ENCODE peak calls at places on chromosomes 4 and X, in nine cellular contexts. X is tibial nerve, R is body of pancreas, G is epithelial cell of esophagus, M is HCT116, T is thoracic aorta, I is PC-9, A is heart right ventricle, B is brain microvascular endothelial cell. K is an unnamed sample.

GRCh38 chrX:68433155-68433980 is at the start of gene OPHN1:
- DNase-seq in M (peak; percentile 55), B (peak; percentile 69), R (peak; percentile 79), X (peak; percentile 64), G (peak; percentile 84), I (peak; percentile 83), A (peak; percentile 78), T (peak; percentile 4), K (peak; percentile 85)

GRCh38 chrX:47772764-47773163 is 63.9 kb upstream of the ZNF81 start:
- DNase-seq in X (no peak), A (no peak), B (no peak), M (no peak), I (no peak), R (no peak), T (no peak), G (no peak), K (no peak)

GRCh38 chr4:169582706-169583105 is 29.7 kb downstream of the NEK1 start:
- DNase-seq in G (peak; percentile 6), X (no peak), I (no peak), T (no peak), A (no peak), R (no peak), M (no peak), B (peak; percentile 36), K (peak; percentile 29)

GRCh38 chr4:173272987-173273386 is 61.2 kb downstream of the HMGB2 start:
- DNase-seq in B (no peak), I (no peak), T (no peak), G (peak; percentile 73), A (no peak), X (no peak), M (no peak), R (no peak), K (no peak)

GRCh38 chr4:25100710-25101109 is 59.5 kb downstream of the SEPSECS start:
- DNase-seq in R (no peak), X (no peak), B (no peak), A (no peak), I (no peak), T (no peak), M (no peak), G (no peak), K (no peak)

GRCh38 chr4:22416403-22416802 is 99.5 kb downstream of the ADGRA3 start:
- DNase-seq in B (peak; percentile 38), G (no peak), M (no peak), I (no peak), X (no peak), T (no peak), A (no peak), R (no peak), K (no peak)

GRCh38 chr4:26150948-26151347 is 169.9 kb upstream of the RBPJ start:
- DNase-seq in B (no peak), M (no peak), X (no peak), R (no peak), I (no peak), T (no peak), G (peak; percentile 42), A (no peak), K (no peak)

GRCh38 chr4:65422109-65422508 is 248.2 kb downstream of the EPHA5 start:
- DNase-seq in A (no peak), B (no peak), R (no peak), G (no peak), M (no peak), T (no peak), I (no peak), X (no peak), K (no peak)

GRCh38 chr4:85745939-85746338 is 271.0 kb downstream of the ARHGAP24 start:
- DNase-seq in M (no peak), A (no peak), T (no peak), G (no peak), X (no peak), B (no peak), R (no peak), I (no peak), K (no peak)

GRCh38 chr4:167622481-167623240 is 388.4 kb upstream of the SPOCK3 start:
- DNase-seq in X (no peak), R (peak; percentile 73), B (peak; percentile 46), G (peak; percentile 64), M (peak; percentile 46), A (peak; percentile 27), T (no peak), I (no peak), K (peak; percentile 62)

GRCh38 chr4:144399927-144400326 is 246.0 kb upstream of the HHIP start:
- DNase-seq in B (peak; percentile 98), X (no peak), G (peak; percentile 97), A (no peak), R (no peak), M (peak; percentile 52), T (no peak), I (peak; percentile 46), K (peak; percentile 96)

DNA sequence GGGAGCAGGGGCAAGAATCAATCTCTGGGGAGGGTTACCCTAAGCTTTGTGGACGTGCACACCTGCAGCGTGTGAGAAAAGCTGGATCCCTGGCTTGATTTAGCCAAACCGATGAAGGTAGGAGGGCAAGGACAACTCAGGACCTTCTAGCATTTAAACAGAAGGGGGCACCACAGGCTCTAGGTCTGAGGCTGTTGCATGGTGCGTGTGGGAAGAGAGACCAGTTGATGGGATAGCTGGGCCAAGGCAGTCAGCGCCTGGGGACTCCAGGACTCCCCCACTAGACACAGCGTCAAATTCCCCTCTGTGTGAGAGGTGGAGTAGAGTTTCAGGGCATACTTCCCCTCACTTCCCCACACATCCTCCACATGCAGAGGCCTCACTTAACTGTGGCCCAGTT is 4.3 kb downstream of the GABRQ start:
- DNase-seq in X (no peak), R (no peak), I (peak; percentile 35), M (no peak), A (no peak), T (no peak), B (no peak), G (peak; percentile 1), K (no peak)
- TF ChIP-seq CTCF in X (no peak), R (no peak), I (peak; percentile 46), M (peak; percentile 28), A (peak; percentile 14), T (no peak), B (peak; percentile 23), G (peak; percentile 5), K (peak; percentile 14)

GRCh38 chr4:47913328-47913727 is 1.1 kb downstream of the NFXL1 start:
- DNase-seq in R (no peak), G (peak; percentile 49), B (peak; percentile 12), T (no peak), X (no peak), M (no peak), I (peak; percentile 45), A (no peak), K (peak; percentile 30)

GRCh38 chr4:47914926-47915237 is 499 bp upstream of the NFXL1 start:
- DNase-seq in B (no peak), A (no peak), T (no peak), I (no peak), M (no peak), G (no peak), X (no peak), R (no peak), K (no peak)

GRCh38 chr4:47913858-47914218 is 545 bp downstream of the NFXL1 start:
- DNase-seq in I (no peak), R (peak; percentile 55), G (peak; percentile 63), M (no peak), B (no peak), X (no peak), T (no peak), A (peak; percentile 44), K (peak; percentile 14)

GRCh38 chr4:47914219-47914925 is at the start of gene NFXL1:
- DNase-seq in X (peak; percentile 95), A (peak; percentile 98), M (peak; percentile 92), I (peak; percentile 90), G (peak; percentile 98), T (peak; percentile 91), B (peak; percentile 97), R (peak; percentile 98), K (peak; percentile 99)

DNA sequence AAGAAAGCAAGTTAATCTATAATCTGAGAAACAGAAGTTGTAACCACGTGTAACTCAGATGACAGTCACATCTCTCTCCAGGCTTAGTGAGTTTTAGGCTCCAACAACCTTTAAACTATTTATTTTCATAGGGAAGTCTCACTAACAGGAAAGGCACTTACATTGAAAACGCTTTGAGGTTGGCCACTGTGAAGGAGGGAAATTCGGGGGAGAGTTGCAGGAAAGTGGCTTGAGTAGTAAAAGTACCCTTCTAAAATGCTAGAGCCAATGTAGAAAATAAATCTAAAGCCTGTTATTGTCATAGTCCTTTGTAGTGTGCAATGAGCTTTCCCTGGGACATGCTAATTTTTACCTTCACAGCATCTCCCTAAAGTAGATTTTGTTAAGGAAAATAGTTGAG is 995 bp upstream of the NFXL1 start:
- DNase-seq in M (no peak), B (no peak), T (no peak), X (no peak), A (no peak), I (no peak), G (no peak), R (no peak), K (no peak)
- H3K4me3 ChIP-seq in M (no peak overlapping the region), B (no peak overlapping the region), T (no peak overlapping the region), X (no peak overlapping the region), A (no peak overlapping the region), I (peak overlapping the region; percentile 89), G (no peak overlapping the region), R (no peak overlapping the region), K (no peak overlapping the region)

GRCh38 chr4:87219648-87220093 is 747 bp downstream of the KLHL8 start:
- DNase-seq in T (no peak), M (no peak), G (peak; percentile 45), A (peak; percentile 42), X (no peak), R (peak; percentile 50), B (peak; percentile 38), I (no peak), K (no peak)
- TF ChIP-seq CTCF in T (no peak), M (peak; percentile 47), G (peak; percentile 27), A (peak; percentile 26), X (peak; percentile 18), R (peak; percentile 28), B (peak; percentile 54), I (no peak), K (peak; percentile 33)

GRCh38 chr4:53767503-53767902 is 176.2 kb upstream of the LNX1 start:
- DNase-seq in R (no peak), I (no peak), M (no peak), A (no peak), X (no peak), B (no peak), T (no peak), G (no peak), K (peak; percentile 71)

GRCh38 chr4:53764761-53765490 is 173.6 kb upstream of the LNX1 start:
- DNase-seq in R (no peak), M (no peak), B (no peak), A (no peak), X (no peak), I (no peak), T (no peak), G (no peak), K (no peak)

DNA sequence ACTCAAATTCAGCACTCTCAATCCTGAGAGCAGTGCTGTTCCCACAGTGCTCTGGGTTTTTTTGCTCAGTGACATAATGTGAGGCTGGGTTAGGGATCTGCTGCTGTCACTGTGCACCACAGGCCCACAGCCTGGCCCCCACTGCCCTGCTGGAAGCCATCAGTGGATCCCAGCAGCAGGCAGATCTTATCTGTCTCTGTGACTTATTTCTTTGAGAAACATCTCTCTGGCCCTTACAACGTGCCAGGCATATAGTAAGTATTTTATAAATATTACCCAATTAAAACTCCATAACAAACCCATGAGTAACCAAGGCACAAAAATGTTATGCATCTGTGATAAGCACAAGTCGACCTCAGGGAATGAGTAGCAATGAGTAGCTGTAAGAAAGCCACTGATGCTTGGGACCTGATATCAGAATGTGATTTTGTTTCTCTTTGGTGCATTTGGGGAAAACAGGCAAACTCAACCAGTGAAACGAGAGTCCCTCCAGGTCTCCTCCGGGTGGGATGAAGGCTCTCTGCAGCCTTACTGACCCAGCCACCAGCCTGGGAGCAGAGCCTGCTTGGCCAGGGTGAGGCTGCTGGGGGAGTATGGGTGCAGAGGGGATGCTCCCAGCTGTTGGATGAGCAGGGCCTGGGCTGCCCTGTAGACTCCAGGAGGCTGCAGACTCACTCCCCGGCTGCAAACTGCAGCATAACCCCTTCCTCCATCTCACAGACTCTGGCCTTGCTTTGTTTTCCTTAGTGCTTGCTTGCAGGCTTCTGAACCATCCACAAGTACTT is 172.7 kb upstream of the LNX1 start:
- DNase-seq in A (no peak), R (no peak), I (peak; percentile 48), X (no peak), G (peak; percentile 19), M (no peak), T (no peak), B (peak; percentile 82), K (peak; percentile 59)
- H3K4me3 ChIP-seq in A (no peak overlapping the region), R (no peak overlapping the region), I (no peak overlapping the region), X (no peak overlapping the region), G (no peak overlapping the region), M (no peak overlapping the region), T (no peak overlapping the region), B (no peak overlapping the region), K (no peak overlapping the region)

K was measured in astrocyte of the spinal cord.